ENCODE peak calls at places on chromosomes 11 and 22, in ten cellular contexts. I is GM23248; G is neural progenitor cell; L is T follicular helper cell; A is activated CD8-positive, alpha-beta memory T cell treated with anti-CD3 and anti-CD28 coated beads for 1 hour; F is stimulated activated CD4-positive, alpha-beta T cell treated with anti-CD3 and anti-CD28 coated beads, Interleukin-15, amount 100 ng/mL, for 48 hours; Q is transverse colon; K is GOT3; D is activated T-helper 1 cell treated with anti-CD3 and anti-CD28 coated beads, Interleukin-2, amount 50 U/mL, for 16 hours; Y is stromal cell of bone marrow. Z is an unnamed sample.
A peak's percentile ranks its signal among the peaks of the same experiment; 100 is the strongest.

GRCh38 chr22:48968201-48968959 is 859.3 kb downstream of the BRD1 start:
- DNase-seq in I (no peak), G (peak; percentile 50), L (no peak), A (no peak), F (peak; percentile 2), Q (peak; percentile 16), K (no peak), D (no peak), Y (no peak), Z (no peak)

GRCh38 chr22:49855491-49855911 is 1.9 kb downstream of the ZBED4 start:
- DNase-seq in I (peak; percentile 36), G (no peak), L (no peak), A (no peak), F (no peak), Q (peak; percentile 47), K (no peak), D (no peak), Y (no peak), Z (peak; percentile 13)

GRCh38 chr11:131165036-131165435 is 205.4 kb upstream of the NTM start:
- DNase-seq in I (no peak), G (no peak), L (no peak), A (no peak), F (no peak), Q (no peak), K (no peak), D (no peak), Y (no peak), Z (no peak)

GRCh38 chr11:107849791-107850190 is 8.8 kb downstream of the SLC35F2 start:
- DNase-seq in I (no peak), G (no peak), L (no peak), A (no peak), F (no peak), Q (no peak), K (no peak), D (no peak), Y (no peak), Z (no peak)

GRCh38 chr11:73416711-73417265 is 40.6 kb downstream of the RELT start:
- DNase-seq in I (peak; percentile 80), G (no peak), L (no peak), A (no peak), F (no peak), Q (no peak), K (no peak), D (no peak), Y (peak; percentile 31), Z (peak; percentile 55)

GRCh38 chr11:107182983-107183382 is 164.7 kb upstream of the GUCY1A2 start:
- DNase-seq in I (peak; percentile 22), G (no peak), L (no peak), A (no peak), F (no peak), Q (no peak), K (no peak), D (no peak), Y (no peak), Z (no peak)

GRCh38 chr11:111206472-111206871 is 39.1 kb upstream of the POU2AF2 start:
- DNase-seq in I (peak; percentile 72), G (no peak), L (no peak), A (no peak), F (no peak), Q (no peak), K (no peak), D (no peak), Y (no peak), Z (no peak)

GRCh38 chr11:115437902-115438575 is 66.2 kb downstream of the CADM1 start:
- DNase-seq in I (no peak), G (no peak), L (no peak), A (no peak), F (no peak), Q (no peak), K (no peak), D (no peak), Y (no peak), Z (no peak)

GRCh38 chr11:127056338-127056971 is 55.9 kb upstream of the KIRREL3 start:
- DNase-seq in I (peak; percentile 32), G (no peak), L (no peak), A (no peak), F (no peak), Q (no peak), K (no peak), D (no peak), Y (no peak), Z (peak; percentile 24)

GRCh38 chr22:29216873-29217666 is 11.4 kb downstream of the EMID1 start:
- DNase-seq in I (peak; percentile 47), G (no peak), L (no peak), A (no peak), F (no peak), Q (no peak), K (no peak), D (no peak), Y (no peak), Z (peak; percentile 78)

GRCh38 chr11:108432783-108433182 is 34.5 kb downstream of the C11orf65 start:
- DNase-seq in I (peak; percentile 3), G (no peak), L (no peak), A (no peak), F (no peak), Q (no peak), K (no peak), D (no peak), Y (no peak), Z (peak; percentile 37)

GRCh38 chr22:27997538-27997937 is 78.5 kb upstream of the PITPNB start:
- DNase-seq in I (peak; percentile 43), G (no peak), L (no peak), A (no peak), F (no peak), Q (no peak), K (peak; percentile 15), D (no peak), Y (peak; percentile 35), Z (no peak)

GRCh38 chr22:20143883-20144665 is 6.8 kb downstream of the CCDC188 start:
- DNase-seq in I (no peak), G (no peak), L (no peak), A (no peak), F (no peak), Q (no peak), K (no peak), D (no peak), Y (no peak), Z (no peak)

GRCh38 chr22:17116931-17117330 is 4.2 kb downstream of the TMEM121B start:
- DNase-seq in I (no peak), G (peak; percentile 66), L (no peak), A (no peak), F (no peak), Q (no peak), K (no peak), D (no peak), Y (no peak), Z (no peak)

GRCh38 chr11:119614227-119615002 is 114.6 kb downstream of the NECTIN1 start:
- DNase-seq in I (no peak), G (peak; percentile 24), L (no peak), A (no peak), F (no peak), Q (no peak), K (no peak), D (no peak), Y (no peak), Z (no peak)

GRCh38 chr11:61972112-61972795 is 4.8 kb upstream of the FTH1 start:
- DNase-seq in I (no peak), G (no peak), L (no peak), A (no peak), F (no peak), Q (no peak), K (no peak), D (no peak), Y (no peak), Z (no peak)

GRCh38 chr22:35480143-35480542 is 60.5 kb upstream of the RASD2 start:
- DNase-seq in I (peak; percentile 71), G (no peak), L (no peak), A (no peak), F (no peak), Q (peak; percentile 71), K (no peak), D (no peak), Y (no peak), Z (peak; percentile 45)